ENCODE peak calls at places on chromosomes 6 and 20, in four cellular contexts. P, O, X and W are unnamed samples.

GRCh38 chr20:45445805-45446562 is 23.6 kb upstream of the WFDC2 start:
- DNase-seq in X (peak), O (no peak), P (peak), W (peak)

GRCh38 chr20:34037121-34037520 is 43.4 kb downstream of the RALY start:
- DNase-seq in O (no peak), P (no peak), X (no peak), W (peak)

GRCh38 chr6:121305957-121306607 is 28.2 kb downstream of the TBC1D32 start:
- DNase-seq in P (no peak), O (no peak), X (peak), W (peak)

GRCh38 chr20:63017826-63018411 is 11.2 kb upstream of the BHLHE23 start:
- DNase-seq in X (no peak), P (peak), O (no peak), W (no peak)

GRCh38 chr6:8080338-8081151 is 16.4 kb upstream of the BLOC1S5 start:
- DNase-seq in X (peak), P (no peak), O (no peak), W (no peak)

GRCh38 chr6:116399287-116399686 is 28.5 kb downstream of the DSE start:
- DNase-seq in X (no peak), O (no peak), P (no peak), W (no peak)

GRCh38 chr20:37243937-37244571 is 17.6 kb downstream of the GHRH start:
- DNase-seq in P (no peak), X (no peak), O (no peak), W (no peak)

GRCh38 chr6:2733324-2733723 is 17.4 kb downstream of the MYLK4 start:
- DNase-seq in O (peak), P (no peak), X (no peak), W (peak)

GRCh38 chr20:61835301-61835700 is 230.4 kb downstream of the TAF4 start:
- DNase-seq in O (no peak), P (no peak), X (no peak), W (no peak)

GRCh38 chr6:52049252-52050050 is 38.0 kb downstream of the PKHD1 start:
- DNase-seq in O (peak), X (peak), P (no peak), W (peak)

GRCh38 chr6:42498473-42499128 is 46.9 kb upstream of the TRERF1 start:
- DNase-seq in O (no peak), X (peak), P (peak), W (no peak)

GRCh38 chr6:120373185-120373584 is 961.1 kb downstream of the TBC1D32 start:
- DNase-seq in P (no peak), O (no peak), X (no peak), W (no peak)

GRCh38 chr6:39366875-39367618 is 44.5 kb upstream of the KCNK16 start:
- DNase-seq in X (no peak), P (no peak), O (no peak), W (no peak)

DNA sequence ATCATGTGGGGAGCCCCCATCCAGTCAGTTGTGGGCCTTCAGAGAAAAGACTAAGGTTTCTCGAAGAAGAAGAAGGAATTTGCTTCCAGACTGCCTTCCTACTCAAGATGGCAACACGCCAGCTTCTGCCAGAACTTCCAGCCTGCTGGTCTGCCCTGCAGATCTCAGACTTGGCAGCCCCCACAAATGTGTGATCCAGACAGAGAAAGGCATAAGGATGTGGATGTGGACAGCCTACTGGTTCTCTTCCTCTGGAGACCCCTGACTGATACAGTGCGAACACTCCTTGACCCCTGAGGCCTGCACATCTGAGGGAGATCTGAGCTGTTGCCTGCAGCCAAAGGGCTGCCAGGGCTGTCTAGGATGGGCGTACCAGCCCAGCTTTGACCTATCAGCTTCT is 8.6 kb downstream of the GABRR1 start:
- DNase-seq in P (no peak), X (no peak), O (no peak), W (no peak)
- TF ChIP-seq CREM in P (no peak), X (no peak), O (no peak), W (no peak)

GRCh38 chr6:148524976-148525375 is 182.3 kb downstream of the SASH1 start:
- DNase-seq in O (no peak), P (no peak), X (no peak), W (no peak)
- TF ChIP-seq CREM in O (no peak), P (no peak), X (no peak), W (no peak)

DNA sequence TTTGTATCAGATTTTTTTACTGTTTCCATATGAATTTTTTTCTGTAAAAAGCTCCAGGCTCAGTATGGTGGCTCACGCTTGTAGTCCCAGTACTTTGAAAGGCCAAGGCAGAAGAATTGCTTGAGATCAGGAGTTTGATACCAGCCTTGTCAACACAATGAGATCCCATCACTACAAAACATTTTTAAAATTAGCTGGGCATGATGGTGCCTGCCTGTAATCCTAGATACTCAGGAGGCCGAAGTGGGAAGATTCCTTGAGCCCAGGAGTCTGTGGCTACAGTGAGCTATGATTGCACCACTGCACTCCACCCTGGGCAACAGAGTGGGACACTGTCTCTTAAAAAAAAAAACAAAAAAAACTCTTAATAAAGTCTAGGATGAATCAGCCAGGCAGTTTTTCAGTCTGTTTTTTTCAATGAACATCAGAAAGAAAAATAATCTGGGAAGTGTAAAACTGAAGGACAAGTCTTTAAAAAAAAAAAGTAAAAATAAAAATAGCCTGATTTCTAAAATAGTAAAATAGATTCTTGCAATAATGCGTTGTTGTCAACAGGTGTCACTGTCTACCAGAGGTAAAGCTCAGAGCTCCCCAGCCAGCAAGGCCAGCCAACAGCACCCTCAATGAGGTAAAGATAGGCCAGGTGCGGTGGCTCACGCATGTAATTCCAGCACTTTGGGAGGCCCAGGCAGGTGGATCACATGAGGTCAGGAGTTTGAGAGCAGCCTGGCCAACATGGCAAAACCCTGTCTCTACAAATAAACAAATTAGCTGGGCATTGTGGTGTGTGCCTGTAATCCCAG is 9.3 kb upstream of the ATG5 start:
- DNase-seq in O (no peak), P (peak), X (peak), W (peak)
- TF ChIP-seq CREM in O (no peak), P (no peak), X (no peak), W (no peak)

GRCh38 chr6:132490478-132491204 is 22.3 kb downstream of the STX7 start:
- DNase-seq in P (no peak), O (no peak), X (no peak), W (no peak)
- TF ChIP-seq CREM in P (no peak), O (no peak), X (no peak), W (no peak)

DNA sequence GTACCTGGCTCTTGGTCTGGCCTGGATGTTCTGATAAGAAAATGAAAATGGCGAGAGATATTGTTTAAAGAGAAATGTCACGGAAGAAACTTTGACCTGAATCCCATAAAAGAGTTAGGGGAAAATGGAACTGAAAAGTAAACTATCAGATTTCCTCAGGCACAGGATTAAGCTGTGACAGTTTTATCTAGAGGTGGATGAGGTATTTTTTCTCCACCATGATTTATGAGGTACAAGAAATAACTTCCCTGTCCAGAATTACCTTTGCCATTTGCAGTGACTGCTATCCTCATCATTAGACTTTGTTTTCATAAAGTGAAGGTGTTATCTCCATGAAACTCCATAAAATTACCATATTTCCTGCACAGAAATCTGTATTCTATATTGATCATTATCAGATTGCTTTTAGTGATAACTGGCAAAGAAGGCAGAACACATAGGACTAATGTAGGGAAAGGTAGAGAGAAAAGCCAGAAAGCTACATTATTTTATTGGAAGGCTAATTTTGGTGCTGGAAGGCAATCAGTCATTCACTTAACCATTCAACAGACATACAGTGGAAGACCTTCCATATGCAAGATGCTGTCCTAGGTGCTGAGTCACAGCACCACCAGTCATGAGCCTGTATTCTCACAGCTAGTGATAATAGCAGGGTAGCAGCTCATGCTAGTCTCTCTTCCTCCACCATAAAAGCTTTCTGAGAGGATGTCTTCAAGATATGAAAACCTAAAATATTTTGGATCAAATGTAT is 427.3 kb upstream of the CITED2 start:
- DNase-seq in O (no peak), P (no peak), X (no peak), W (no peak)
- TF ChIP-seq CREM in O (no peak), P (no peak), X (no peak), W (no peak)

DNA sequence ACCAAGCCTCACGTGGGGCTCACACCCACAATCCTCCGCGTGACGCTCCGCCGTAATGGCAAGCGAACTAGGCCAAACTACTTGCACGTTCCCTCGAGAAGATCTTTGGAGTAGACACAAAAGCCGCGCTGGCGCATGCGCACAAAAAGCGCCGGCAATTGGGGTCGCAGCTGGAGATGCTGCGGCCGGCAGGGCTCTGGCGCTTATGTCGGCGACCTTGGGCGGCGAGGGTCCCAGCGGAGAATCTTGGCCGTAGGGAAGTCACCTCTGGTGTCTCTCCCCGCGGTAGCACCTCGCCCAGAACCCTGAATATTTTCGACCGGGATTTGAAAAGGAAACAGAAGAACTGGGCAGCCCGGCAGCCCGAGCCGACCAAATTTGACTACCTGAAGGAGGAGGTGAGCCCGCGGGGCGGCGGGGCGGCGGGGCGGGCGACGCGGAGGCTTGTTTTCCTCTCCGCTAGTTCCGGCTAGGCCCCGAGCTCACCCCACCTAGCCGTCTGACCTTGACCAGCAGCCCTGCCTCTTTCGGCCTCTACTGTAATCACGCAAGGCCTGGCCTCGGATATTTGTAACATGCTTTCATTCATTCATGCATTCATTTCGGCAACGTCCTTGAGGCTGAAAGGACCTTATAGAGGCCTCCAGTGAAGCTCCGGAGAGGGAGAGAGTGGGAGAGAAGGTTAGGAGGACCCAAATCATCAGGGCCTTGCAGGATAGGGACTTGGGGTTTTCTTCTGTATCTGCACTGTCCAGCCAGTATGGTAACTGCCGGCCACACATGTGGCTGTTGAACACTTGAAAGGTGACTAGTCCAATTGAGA is at the start of the genes ESF1 and NDUFAF5:
- DNase-seq in O (peak), P (peak), X (peak), W (peak)
- TF ChIP-seq CREM in O (peak), P (no peak), X (peak), W (peak)

GRCh38 chr6:17491416-17492142 is 98.2 kb downstream of the CAP2 start:
- DNase-seq in P (no peak), X (no peak), O (no peak), W (no peak)

GRCh38 chr6:17493286-17493685 is 99.9 kb downstream of the CAP2 start:
- DNase-seq in P (no peak), X (no peak), O (no peak), W (peak)

GRCh38 chr6:17490724-17491123 is 97.3 kb downstream of the CAP2 start:
- DNase-seq in O (no peak), P (no peak), X (no peak), W (no peak)

GRCh38 chr6:17494177-17494576 is 100.8 kb downstream of the CAP2 start:
- DNase-seq in O (no peak), P (no peak), X (no peak), W (no peak)

DNA sequence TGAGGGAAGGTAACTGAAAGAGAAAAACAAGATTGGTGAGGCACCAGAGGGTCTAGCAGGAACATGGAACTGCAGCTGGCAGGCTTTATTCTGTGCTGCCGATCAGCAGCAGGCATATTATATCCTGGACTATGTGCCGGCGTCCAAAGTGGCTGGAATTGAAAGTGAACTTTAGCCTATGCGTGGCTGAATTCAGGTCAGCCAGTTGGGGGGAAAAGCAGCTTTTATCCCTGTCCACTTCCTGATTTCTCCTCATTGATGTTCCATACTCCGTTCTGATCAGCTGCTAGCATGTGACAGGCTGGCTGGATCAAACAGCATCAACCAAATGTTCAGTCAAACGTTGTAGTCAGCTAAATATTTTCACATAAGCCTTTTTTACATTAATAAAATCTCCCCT is 99.0 kb downstream of the CAP2 start:
- DNase-seq in P (no peak), O (no peak), X (no peak), W (no peak)
- TF ChIP-seq CREM in P (no peak), O (no peak), X (no peak), W (no peak)

GRCh38 chr20:24747015-24747712 is 201.9 kb upstream of the CST7 start:
- DNase-seq in P (no peak), O (no peak), X (no peak), W (no peak)
- TF ChIP-seq CREM in P (no peak), O (no peak), X (no peak), W (no peak)

GRCh38 chr20:29873946-29874345 is 1383.5 kb upstream of the DEFB115 start:
- DNase-seq in X (no peak), O (no peak), P (peak), W (no peak)
- TF ChIP-seq CREM in X (no peak), O (no peak), P (no peak), W (no peak)

DNA sequence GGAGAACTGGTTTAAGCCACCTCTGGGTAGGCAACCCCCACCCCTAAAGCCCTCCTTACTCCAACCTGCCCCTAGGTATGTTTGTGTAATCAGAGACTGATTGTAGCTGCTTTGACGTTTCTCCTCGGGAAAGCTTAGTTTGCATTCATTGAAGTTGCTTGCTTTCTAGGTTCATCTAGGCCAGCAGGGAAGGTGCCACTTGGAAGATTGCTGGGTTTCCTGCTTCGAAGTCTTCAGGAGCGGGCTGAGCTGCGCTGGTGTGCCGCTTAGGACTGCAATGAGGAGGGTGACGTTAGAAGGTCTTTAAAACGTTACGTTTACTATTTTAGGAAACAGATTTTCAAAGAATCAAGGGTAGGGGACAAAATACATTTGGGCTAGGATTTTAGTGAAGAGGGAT is 92.8 kb upstream of the PRDM1 start:
- DNase-seq in X (no peak), P (peak), O (no peak), W (no peak)
- TF ChIP-seq CREM in X (no peak), P (no peak), O (no peak), W (no peak)